ENCODE peak calls at places on chromosomes 5 and 9, in ten cellular contexts. G, A, D, C, I, O, M, P, X and W are unnamed samples. For H3K9me3 and H3K36me3, the result is how much of the 10 kb centered on the place peaks cover.

GRCh38 chr5:179858241-179858585 is 404 bp downstream of the MRNIP start:
- DNase-seq in A (no peak), X (peak), O (peak), G (no peak), M (peak), D (no peak), C (peak), I (peak), P (peak), W (peak)

GRCh38 chr9:105339849-105340248 is 95.4 kb downstream of the SLC44A1 start:
- DNase-seq in D (no peak), A (no peak), X (no peak), G (no peak), O (no peak), C (no peak), I (no peak), M (no peak), P (no peak), W (no peak)

GRCh38 chr9:125990793-125991220 is 243.6 kb downstream of the PBX3 start:
- DNase-seq in M (peak), I (no peak), X (no peak), A (no peak), G (no peak), P (peak), O (no peak), C (no peak), D (no peak), W (peak)

GRCh38 chr9:5321058-5321457 is 16.5 kb upstream of the RLN2 start:
- DNase-seq in I (no peak), D (no peak), O (no peak), X (no peak), P (no peak), A (no peak), M (no peak), C (no peak), G (no peak), W (no peak)

GRCh38 chr5:136039202-136039601 is 10.4 kb downstream of the TGFBI start:
- DNase-seq in I (no peak), D (no peak), G (no peak), O (no peak), X (no peak), P (no peak), A (no peak), C (no peak), M (no peak), W (no peak)

GRCh38 chr5:170745481-170746061 is 38.0 kb upstream of the GABRP start:
- DNase-seq in C (peak), I (peak), D (no peak), M (no peak), X (no peak), P (peak), A (peak), O (peak), G (peak), W (peak)

GRCh38 chr5:108148715-108149139 is 233.2 kb downstream of the FBXL17 start:
- DNase-seq in A (no peak), I (peak), M (no peak), C (peak), G (peak), D (no peak), O (no peak), X (no peak), P (no peak), W (peak)

GRCh38 chr9:133429641-133430161 is 7.5 kb downstream of the ADAMTS13 start:
- DNase-seq in X (peak), I (peak), M (no peak), D (no peak), C (peak), A (no peak), P (no peak), O (peak), G (no peak), W (peak)

GRCh38 chr5:138504799-138505198 is 38.2 kb downstream of the ETF1 start:
- DNase-seq in M (no peak), A (no peak), G (no peak), P (no peak), D (peak), I (no peak), O (no peak), X (no peak), C (no peak), W (peak)

GRCh38 chr5:2260211-2260985 is 377.7 kb upstream of the IRX4 start:
- DNase-seq in A (peak), D (no peak), X (no peak), P (no peak), C (no peak), O (no peak), M (peak), G (no peak), I (no peak), W (no peak)

GRCh38 chr5:74596930-74597329 is 43.6 kb downstream of the ENC1 start:
- DNase-seq in G (no peak), M (no peak), D (no peak), P (no peak), A (no peak), O (no peak), I (no peak), C (peak), X (no peak), W (no peak)

GRCh38 chr5:87300176-87300575 is 32.5 kb downstream of the RASA1 start:
- DNase-seq in P (no peak), C (no peak), M (no peak), A (no peak), O (no peak), X (no peak), G (no peak), I (no peak), D (no peak), W (no peak)

GRCh38 chr9:107584186-107584585 is 94.6 kb upstream of the KLF4 start:
- DNase-seq in X (no peak), A (no peak), P (no peak), I (no peak), C (no peak), O (no peak), D (no peak), M (no peak), G (no peak), W (no peak)

GRCh38 chr9:7150153-7150890 is 392.5 kb downstream of the KDM4C start:
- DNase-seq in C (no peak), X (no peak), P (no peak), D (no peak), I (no peak), O (no peak), M (no peak), A (no peak), G (no peak), W (no peak)

GRCh38 chr5:57779383-57780223 is 297.0 kb upstream of the ACTBL2 start:
- DNase-seq in D (no peak), C (peak), O (no peak), X (peak), M (no peak), G (peak), I (peak), P (peak), A (no peak), W (peak)

GRCh38 chr9:127458921-127459320 is 7.6 kb downstream of the LRSAM1 start:
- DNase-seq in M (peak), G (no peak), P (peak), X (no peak), A (no peak), D (no peak), C (no peak), I (no peak), O (peak), W (no peak)

GRCh38 chr5:1161108-1161831 is 40.1 kb upstream of the SLC6A19 start:
- DNase-seq in A (no peak), O (peak), D (peak), C (no peak), G (peak), M (no peak), P (no peak), I (no peak), X (no peak), W (no peak)

GRCh38 chr9:28926311-28926710 is 1353.0 kb upstream of the C9orf72 start:
- DNase-seq in G (no peak), P (no peak), D (no peak), O (no peak), X (no peak), I (no peak), M (no peak), C (no peak), A (no peak), W (no peak)

GRCh38 chr5:65076251-65076869 is 307.6 kb downstream of the CWC27 start:
- DNase-seq in I (peak), P (peak), M (no peak), X (peak), O (no peak), C (peak), G (no peak), A (peak), D (no peak), W (peak)

GRCh38 chr5:135329101-135329912 is 69.7 kb downstream of the MACROH2A1 start:
- DNase-seq in P (no peak), C (no peak), A (no peak), X (no peak), O (no peak), D (no peak), G (no peak), M (no peak), I (no peak), W (no peak)

GRCh38 chr5:45411971-45412612 is 284.1 kb downstream of the HCN1 start:
- DNase-seq in A (no peak), X (no peak), D (no peak), G (no peak), P (no peak), O (no peak), C (no peak), M (no peak), I (no peak), W (peak)

GRCh38 chr5:159211712-159212111 is 2.4 kb upstream of the RNF145 start:
- DNase-seq in P (peak), C (no peak), D (no peak), M (no peak), I (no peak), G (no peak), A (no peak), O (no peak), X (no peak), W (peak)

GRCh38 chr5:159212667-159213462 is 3.5 kb upstream of the RNF145 start:
- DNase-seq in M (no peak), D (no peak), G (no peak), I (no peak), P (no peak), O (no peak), C (no peak), X (no peak), A (no peak), W (no peak)

GRCh38 chr5:159210306-159210722 is 961 bp upstream of the RNF145 start:
- DNase-seq in G (peak), P (peak), D (no peak), M (no peak), X (peak), I (peak), O (no peak), C (no peak), A (no peak), W (no peak)

GRCh38 chr5:159209438-159210305 is at the start of gene RNF145:
- DNase-seq in O (peak), D (peak), C (peak), I (peak), M (peak), G (peak), P (peak), A (peak), X (peak), W (peak)

GRCh38 chr5:159210846-159211245 is 1.5 kb upstream of the RNF145 start:
- DNase-seq in D (no peak), O (no peak), C (no peak), I (no peak), A (no peak), P (no peak), G (no peak), M (no peak), X (no peak), W (no peak)
- H3K9me3 ChIP-seq in D (under half), O (under half), C (under half), I (under half), A (under half), P (under half), G (under half), M (under half), X (under half), W (under half)

DNA sequence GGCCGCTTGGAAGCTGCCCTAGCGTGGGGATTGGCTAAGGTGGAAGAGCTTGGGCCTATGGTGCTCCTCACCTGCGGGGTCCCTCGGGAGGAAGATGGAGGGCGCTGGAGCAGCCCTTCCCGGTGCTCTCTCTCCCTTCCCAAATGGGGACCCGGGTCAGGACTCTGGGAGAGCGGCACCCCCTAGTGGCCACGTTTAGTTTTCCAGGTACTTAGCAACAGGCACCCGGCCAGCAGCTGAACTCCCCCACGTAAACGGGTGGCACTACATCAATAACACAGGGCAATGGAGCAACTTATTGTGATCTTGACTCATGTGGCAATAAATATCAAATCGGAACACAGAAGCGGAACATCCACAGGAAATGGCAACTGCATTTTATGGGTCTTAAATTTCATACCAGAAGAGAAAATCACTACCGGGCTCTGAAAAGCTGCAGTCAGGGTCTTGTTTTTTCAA is 316.6 kb downstream of the AGTPBP1 start:
- DNase-seq in I (peak), X (peak), O (peak), M (peak), D (peak), P (peak), A (no peak), G (no peak), C (peak), W (peak)
- TF ChIP-seq CTCF in I (peak), X (peak), O (peak), M (peak), D (peak), P (peak), A (peak), G (peak), C (peak), W (peak)

GRCh38 chr9:136046555-136046921 is 48.6 kb downstream of the NACC2 start:
- DNase-seq in A (peak), I (no peak), G (no peak), M (no peak), C (no peak), X (no peak), P (no peak), O (no peak), D (no peak), W (no peak)

GRCh38 chr9:136047076-136047774 is 47.9 kb downstream of the NACC2 start:
- DNase-seq in M (peak), O (peak), G (no peak), D (no peak), X (no peak), A (peak), I (no peak), C (no peak), P (no peak), W (no peak)

GRCh38 chr9:136044207-136044970 is 50.7 kb downstream of the NACC2 start:
- DNase-seq in O (peak), P (no peak), D (no peak), M (no peak), C (no peak), I (no peak), A (no peak), X (no peak), G (no peak), W (no peak)

GRCh38 chr9:136044971-136045594 is 50.0 kb downstream of the NACC2 start:
- DNase-seq in I (no peak), X (no peak), D (no peak), G (no peak), P (no peak), A (no peak), C (no peak), M (no peak), O (no peak), W (no peak)

DNA sequence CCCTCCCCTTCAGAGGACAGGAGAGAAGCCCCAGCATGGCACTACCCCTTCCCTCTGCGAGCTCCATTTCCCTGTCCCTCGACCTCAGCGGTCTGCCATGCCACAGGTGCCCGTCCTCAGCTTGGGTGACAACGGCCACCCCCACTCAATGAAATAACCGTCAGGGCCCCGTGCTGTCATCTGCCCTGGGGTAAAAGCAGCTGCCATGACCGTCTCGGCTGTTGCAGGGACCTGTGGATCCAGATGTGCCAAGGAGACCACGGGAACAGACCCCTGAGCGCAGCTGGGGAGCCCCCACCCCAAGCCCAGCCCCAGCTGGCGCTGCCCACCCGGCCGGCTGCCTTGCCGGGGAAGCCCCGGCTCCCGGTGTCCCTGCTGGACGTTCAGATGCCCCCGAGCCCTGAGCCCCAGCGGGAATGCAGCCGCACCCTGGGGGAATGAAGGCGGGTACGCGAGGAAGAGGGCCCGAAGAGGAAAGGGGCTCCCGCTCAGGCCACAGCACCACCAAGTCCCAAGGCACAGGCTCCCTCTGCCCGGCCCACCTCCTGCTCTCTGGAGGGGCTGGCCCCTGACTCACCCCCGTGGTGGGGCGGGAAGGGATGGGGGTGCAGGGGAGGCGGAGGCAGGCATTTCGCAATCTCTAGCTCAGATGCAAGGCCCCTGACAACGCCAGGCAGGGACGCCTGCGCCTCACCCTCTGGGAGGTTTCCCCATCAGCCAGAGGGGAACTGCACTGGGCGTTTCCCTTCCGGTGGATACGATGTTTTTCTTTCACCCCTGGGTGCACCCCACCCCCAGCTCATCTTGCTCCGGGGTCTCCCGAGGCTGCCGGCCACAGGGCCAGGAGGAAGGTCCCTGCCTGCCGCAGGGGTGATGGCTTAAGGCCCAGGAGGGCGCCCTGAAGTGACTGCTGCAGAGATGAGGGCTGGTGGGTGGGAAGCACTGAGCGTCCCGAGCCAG is 49.2 kb downstream of the NACC2 start:
- DNase-seq in P (peak), D (no peak), O (peak), X (no peak), I (no peak), A (peak), C (no peak), G (no peak), M (peak), W (peak)
- H3K36me3 ChIP-seq in P (half or more), D (under half), O (under half), X (half or more), I (under half), A (under half), C (under half), G (under half), M (under half), W (under half)

DNA sequence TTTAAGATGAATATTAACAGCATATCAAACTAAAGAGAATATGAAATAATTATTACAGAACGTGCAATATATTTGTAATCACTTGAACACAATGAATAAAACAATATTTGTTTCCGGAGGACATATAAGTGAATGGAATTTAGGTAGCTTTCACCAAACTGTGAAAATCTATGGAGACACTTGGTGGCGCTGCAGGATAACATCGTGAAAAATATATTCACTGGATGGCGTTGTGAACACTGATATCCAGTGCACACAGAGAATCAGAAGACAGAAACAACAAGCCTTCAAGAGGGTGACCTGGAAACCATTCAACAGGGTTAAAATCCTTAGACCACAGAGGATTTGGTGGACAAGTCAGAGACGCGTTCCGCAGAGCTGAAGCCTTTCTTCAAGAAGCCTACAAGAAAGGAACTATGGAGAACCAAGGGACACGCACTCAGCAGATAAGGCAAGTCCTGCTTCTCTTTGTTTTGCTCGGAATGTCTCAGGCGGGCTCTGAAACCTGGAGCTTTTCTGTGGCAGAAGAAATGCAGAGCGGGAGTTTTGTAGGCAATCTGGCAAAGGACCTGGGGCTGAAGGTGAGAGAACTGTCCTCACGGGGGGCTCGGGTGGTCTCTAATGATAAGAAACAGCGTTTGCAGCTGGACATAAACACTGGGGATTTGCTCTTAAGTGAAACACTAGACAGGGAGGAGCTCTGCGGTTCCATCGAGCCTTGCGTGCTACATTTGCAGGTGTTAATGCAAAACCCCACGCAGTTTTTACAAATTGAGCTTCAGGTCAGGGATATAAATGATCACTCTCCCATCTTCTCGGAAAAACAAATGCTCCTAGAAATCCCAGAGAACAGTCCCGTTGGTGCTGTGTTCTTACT is at the start of gene PCDHB11:
- DNase-seq in I (no peak), C (peak), G (no peak), P (no peak), M (no peak), D (no peak), A (no peak), X (no peak), O (no peak), W (no peak)
- H3K9me3 ChIP-seq in I (under half), C (under half), G (under half), P (half or more), M (under half), D (under half), A (half or more), X (under half), O (under half), W (under half)